ENCODE peak calls at places on chromosome 14, in ten cellular contexts. P, E, K, D, S, I, G, Y, X and J are unnamed samples.

GRCh38 chr14:59321184-59321952 is 132.9 kb downstream of the DAAM1 start:
- DNase-seq in X (no peak), Y (no peak), G (no peak), E (no peak), I (no peak), P (no peak), D (no peak), K (no peak), S (no peak), J (no peak)

GRCh38 chr14:93012516-93013367 is 89.8 kb downstream of the CHGA start:
- DNase-seq in K (no peak), X (no peak), D (no peak), E (no peak), Y (no peak), P (no peak), S (no peak), G (no peak), I (no peak), J (peak)

GRCh38 chr14:69797573-69798338 is 715 bp upstream of the SLC10A1 start:
- DNase-seq in Y (no peak), D (no peak), E (no peak), S (no peak), I (no peak), X (no peak), P (no peak), K (no peak), G (no peak), J (no peak)

GRCh38 chr14:101857226-101857625 is 95.7 kb downstream of the PPP2R5C start:
- DNase-seq in X (no peak), S (no peak), I (no peak), E (no peak), Y (no peak), P (no peak), K (no peak), D (no peak), G (no peak), J (no peak)

GRCh38 chr14:92121670-92122350 is at the start of the genes CPSF2 and NDUFB1:
- DNase-seq in P (peak), S (peak), D (peak), I (peak), Y (peak), K (peak), X (peak), G (peak), E (peak), J (peak)

GRCh38 chr14:26334288-26334687 is 263.5 kb downstream of the NOVA1 start:
- DNase-seq in X (no peak), Y (no peak), K (no peak), I (no peak), P (no peak), E (no peak), D (no peak), G (no peak), S (no peak), J (no peak)

GRCh38 chr14:64788706-64789105 is 84.5 kb downstream of the PLEKHG3 start:
- DNase-seq in K (no peak), Y (no peak), E (no peak), D (peak), X (no peak), G (no peak), P (peak), I (no peak), S (no peak), J (peak)

GRCh38 chr14:70130498-70130897 is 58.3 kb downstream of the SLC8A3 start:
- DNase-seq in X (no peak), G (no peak), D (no peak), I (no peak), S (no peak), E (no peak), Y (no peak), P (no peak), K (peak), J (no peak)

GRCh38 chr14:102046337-102047278 is 40.2 kb downstream of the HSP90AA1 start:
- DNase-seq in S (no peak), E (peak), G (peak), I (peak), D (peak), K (peak), Y (peak), P (no peak), X (no peak), J (no peak)

GRCh38 chr14:43168374-43168925 is 1338.6 kb downstream of the FSCB start:
- DNase-seq in P (no peak), K (no peak), D (no peak), Y (no peak), S (no peak), E (no peak), I (no peak), X (no peak), G (no peak), J (no peak)

GRCh38 chr14:95240859-95241813 is 78.6 kb downstream of the CLMN start:
- DNase-seq in P (no peak), E (no peak), I (no peak), D (no peak), Y (no peak), G (no peak), S (no peak), K (no peak), X (no peak), J (no peak)

GRCh38 chr14:94773682-94774211 is 3.8 kb upstream of the GSC start:
- DNase-seq in I (no peak), P (no peak), E (no peak), S (no peak), D (no peak), K (no peak), X (no peak), G (no peak), Y (no peak), J (no peak)

GRCh38 chr14:81066672-81067071 is 111.3 kb downstream of the TSHR start:
- DNase-seq in G (no peak), P (no peak), E (no peak), I (no peak), Y (no peak), X (no peak), D (no peak), S (no peak), K (no peak), J (no peak)